ENCODE peak calls at places on chromosomes 13 and 19, in four cellular contexts. K, Z, B and P are unnamed samples.

GRCh38 chr13:106104281-106104901 is 431.1 kb downstream of the EFNB2 start:
- DNase-seq in K (no peak), Z (no peak), B (peak), P (no peak)

GRCh38 chr19:32318884-32319520 is 26.4 kb upstream of the ZNF507 start:
- DNase-seq in K (no peak), Z (peak), B (no peak), P (peak)

GRCh38 chr13:59960683-59961082 is 203.0 kb downstream of the DIAPH3 start:
- DNase-seq in K (no peak), Z (no peak), B (no peak), P (no peak)

GRCh38 chr13:48624858-48625257 is 28.9 kb upstream of the CYSLTR2 start:
- DNase-seq in K (no peak), Z (no peak), B (no peak), P (peak)

GRCh38 chr13:31009166-31009565 is 76.7 kb downstream of the TEX26 start:
- DNase-seq in K (no peak), Z (no peak), B (no peak), P (no peak)

GRCh38 chr13:48319458-48320395 is 16.2 kb downstream of the RB1 start:
- DNase-seq in K (no peak), Z (no peak), B (no peak), P (no peak)

GRCh38 chr13:99384468-99384867 is 77.3 kb upstream of the GPR183 start:
- DNase-seq in K (no peak), Z (no peak), B (no peak), P (no peak)

GRCh38 chr13:94195715-94196114 is 283.8 kb downstream of the DCT start:
- DNase-seq in K (no peak), Z (no peak), B (peak), P (no peak)

GRCh38 chr13:47480121-47480520 is 521.0 kb downstream of the SUCLA2 start:
- DNase-seq in K (no peak), Z (no peak), B (peak), P (no peak)

GRCh38 chr13:33138441-33138840 is 122.2 kb downstream of the KL start:
- DNase-seq in K (no peak), Z (no peak), B (no peak), P (no peak)

GRCh38 chr19:18282021-18282787 is 782 bp upstream of the JUND start:
- DNase-seq in K (no peak), Z (peak), B (no peak), P (no peak)

GRCh38 chr13:41516166-41516565 is 58.8 kb downstream of the RGCC start:
- DNase-seq in K (no peak), Z (no peak), B (no peak), P (no peak)

GRCh38 chr19:44876930-44877530 is 14.0 kb upstream of the TOMM40 start:
- DNase-seq in K (no peak), Z (peak), B (no peak), P (no peak)

GRCh38 chr19:15702590-15702930 is 25.3 kb upstream of the OR10H2 start:
- DNase-seq in K (no peak), Z (peak), B (no peak), P (peak)

GRCh38 chr19:23698711-23699520 is 11.9 kb upstream of the ZNF675 start:
- DNase-seq in K (no peak), Z (no peak), B (no peak), P (no peak)

GRCh38 chr13:87274209-87274819 is 396.9 kb upstream of the SLITRK5 start:
- DNase-seq in K (no peak), Z (peak), B (peak), P (peak)